ENCODE peak calls at places on chromosomes 6 and 20, in five cellular contexts. One of them, this sample, is unnamed.

GRCh38 chr20:33372993-33373441 is 28.3 kb downstream of the CDK5RAP1 start:
- DNase-seq in astrocyte of the spinal cord: no peak
- DNase-seq in HFFc6: no peak
- DNase-seq in CD8-positive, alpha-beta T cell: no peak
- DNase-seq in GM20000: no peak
- DNase-seq in this sample: no peak

GRCh38 chr20:43842126-43843020 is 72.3 kb upstream of the TOX2 start:
- DNase-seq in astrocyte of the spinal cord: no peak
- DNase-seq in HFFc6: no peak
- DNase-seq in CD8-positive, alpha-beta T cell: no peak
- DNase-seq in GM20000: no peak
- DNase-seq in this sample: no peak

GRCh38 chr20:31712112-31712553 is 10.5 kb downstream of the BCL2L1 start:
- DNase-seq in astrocyte of the spinal cord: no peak
- DNase-seq in HFFc6: no peak
- DNase-seq in CD8-positive, alpha-beta T cell: no peak
- DNase-seq in GM20000: no peak
- DNase-seq in this sample: no peak

GRCh38 chr6:107591346-107591745 is 101.4 kb downstream of the SOBP start:
- DNase-seq in astrocyte of the spinal cord: no peak
- DNase-seq in HFFc6: no peak
- DNase-seq in CD8-positive, alpha-beta T cell: no peak
- DNase-seq in GM20000: no peak
- DNase-seq in this sample: no peak

GRCh38 chr6:75349262-75349984 is 64.8 kb upstream of the TMEM30A start:
- DNase-seq in astrocyte of the spinal cord: peak; percentile 39
- DNase-seq in HFFc6: peak; percentile 13
- DNase-seq in CD8-positive, alpha-beta T cell: no peak
- DNase-seq in GM20000: no peak
- DNase-seq in this sample: no peak

GRCh38 chr6:133360194-133360593 is 119.0 kb downstream of the EYA4 start:
- DNase-seq in astrocyte of the spinal cord: no peak
- DNase-seq in HFFc6: no peak
- DNase-seq in CD8-positive, alpha-beta T cell: no peak
- DNase-seq in GM20000: no peak
- DNase-seq in this sample: no peak

GRCh38 chr20:10507052-10507451 is 71.9 kb downstream of the SLX4IP start:
- DNase-seq in astrocyte of the spinal cord: no peak
- DNase-seq in HFFc6: no peak
- DNase-seq in CD8-positive, alpha-beta T cell: no peak
- DNase-seq in GM20000: no peak
- DNase-seq in this sample: no peak

GRCh38 chr6:170067923-170068360 is 222.9 kb downstream of the DLL1 start:
- DNase-seq in astrocyte of the spinal cord: no peak
- DNase-seq in HFFc6: no peak
- DNase-seq in CD8-positive, alpha-beta T cell: no peak
- DNase-seq in GM20000: no peak
- DNase-seq in this sample: no peak

GRCh38 chr6:52647199-52647598 is 23.7 kb upstream of the TMEM14A start:
- DNase-seq in astrocyte of the spinal cord: no peak
- DNase-seq in HFFc6: peak; percentile 53
- DNase-seq in CD8-positive, alpha-beta T cell: no peak
- DNase-seq in GM20000: no peak
- DNase-seq in this sample: no peak

GRCh38 chr20:34485068-34485634 is 31.1 kb upstream of the DYNLRB1 start:
- DNase-seq in astrocyte of the spinal cord: no peak
- DNase-seq in HFFc6: no peak
- DNase-seq in CD8-positive, alpha-beta T cell: no peak
- DNase-seq in GM20000: no peak
- DNase-seq in this sample: no peak

GRCh38 chr6:422423-423061 is 31.0 kb downstream of the IRF4 start:
- DNase-seq in astrocyte of the spinal cord: peak; percentile 94
- DNase-seq in HFFc6: peak; percentile 76
- DNase-seq in CD8-positive, alpha-beta T cell: no peak
- DNase-seq in GM20000: peak; percentile 92
- DNase-seq in this sample: no peak

GRCh38 chr6:75084872-75085381 is 120.9 kb downstream of the COL12A1 start:
- DNase-seq in astrocyte of the spinal cord: no peak
- DNase-seq in HFFc6: no peak
- DNase-seq in CD8-positive, alpha-beta T cell: no peak
- DNase-seq in GM20000: no peak
- DNase-seq in this sample: no peak

GRCh38 chr6:6811151-6812002 is 222.9 kb downstream of the LY86 start:
- DNase-seq in astrocyte of the spinal cord: peak; percentile 69
- DNase-seq in HFFc6: peak; percentile 19
- DNase-seq in CD8-positive, alpha-beta T cell: peak; percentile 45
- DNase-seq in GM20000: peak; percentile 43
- DNase-seq in this sample: no peak

GRCh38 chr6:116562614-116563013 is 8.7 kb upstream of the RWDD1 start:
- DNase-seq in astrocyte of the spinal cord: no peak
- DNase-seq in HFFc6: no peak
- DNase-seq in CD8-positive, alpha-beta T cell: no peak
- DNase-seq in GM20000: no peak
- DNase-seq in this sample: no peak

GRCh38 chr20:1005452-1006027 is 3.4 kb upstream of the RSPO4 start:
- DNase-seq in astrocyte of the spinal cord: no peak
- DNase-seq in HFFc6: peak; percentile 12
- DNase-seq in CD8-positive, alpha-beta T cell: no peak
- DNase-seq in GM20000: peak; percentile 65
- DNase-seq in this sample: peak; percentile 60

GRCh38 chr6:93300661-93301060 is 118.7 kb downstream of the EPHA7 start:
- DNase-seq in astrocyte of the spinal cord: no peak
- DNase-seq in HFFc6: no peak
- DNase-seq in CD8-positive, alpha-beta T cell: no peak
- DNase-seq in GM20000: no peak
- DNase-seq in this sample: no peak

GRCh38 chr6:135995160-135995898 is 143.8 kb downstream of the PDE7B start:
- DNase-seq in astrocyte of the spinal cord: peak; percentile 89
- DNase-seq in HFFc6: peak; percentile 81
- DNase-seq in CD8-positive, alpha-beta T cell: no peak
- DNase-seq in GM20000: no peak
- DNase-seq in this sample: no peak

GRCh38 chr6:2751871-2752270 is 1.1 kb upstream of the MYLK4 start:
- DNase-seq in astrocyte of the spinal cord: no peak
- DNase-seq in HFFc6: no peak
- DNase-seq in CD8-positive, alpha-beta T cell: no peak
- DNase-seq in GM20000: no peak
- DNase-seq in this sample: no peak

GRCh38 chr6:128432394-128432793 is 88.0 kb downstream of the PTPRK start:
- DNase-seq in astrocyte of the spinal cord: peak; percentile 59
- DNase-seq in HFFc6: peak; percentile 55
- DNase-seq in CD8-positive, alpha-beta T cell: no peak
- DNase-seq in GM20000: no peak
- DNase-seq in this sample: no peak

GRCh38 chr6:139313784-139314545 is 22.2 kb upstream of the TXLNB start:
- DNase-seq in astrocyte of the spinal cord: no peak
- DNase-seq in HFFc6: no peak
- DNase-seq in CD8-positive, alpha-beta T cell: no peak
- DNase-seq in GM20000: no peak
- DNase-seq in this sample: no peak

GRCh38 chr20:8385247-8385646 is 253.2 kb downstream of the PLCB1 start:
- DNase-seq in astrocyte of the spinal cord: peak; percentile 64
- DNase-seq in HFFc6: peak; percentile 27
- DNase-seq in CD8-positive, alpha-beta T cell: no peak
- DNase-seq in GM20000: no peak
- DNase-seq in this sample: peak; percentile 43

GRCh38 chr6:33694401-33694931 is 17.0 kb downstream of the UQCC2 start:
- DNase-seq in astrocyte of the spinal cord: peak; percentile 22
- DNase-seq in HFFc6: peak; percentile 73
- DNase-seq in CD8-positive, alpha-beta T cell: peak; percentile 66
- DNase-seq in GM20000: no peak
- DNase-seq in this sample: no peak

GRCh38 chr6:26478985-26479278 is 21.2 kb upstream of the BTN1A1 start:
- DNase-seq in astrocyte of the spinal cord: no peak
- DNase-seq in HFFc6: no peak
- DNase-seq in CD8-positive, alpha-beta T cell: no peak
- DNase-seq in GM20000: no peak
- DNase-seq in this sample: no peak

GRCh38 chr6:142265476-142265875 is 36.3 kb upstream of the ADGRG6 start:
- DNase-seq in astrocyte of the spinal cord: no peak
- DNase-seq in HFFc6: no peak
- DNase-seq in CD8-positive, alpha-beta T cell: no peak
- DNase-seq in GM20000: no peak
- DNase-seq in this sample: no peak

GRCh38 chr6:24774696-24775519 is at the start of gene GMNN:
- DNase-seq in astrocyte of the spinal cord: peak; percentile 94
- DNase-seq in HFFc6: peak; percentile 86
- DNase-seq in CD8-positive, alpha-beta T cell: peak; percentile 98
- DNase-seq in GM20000: peak; percentile 95
- DNase-seq in this sample: peak; percentile 98

GRCh38 chr6:47752801-47753200 is 29.0 kb upstream of the OPN5 start:
- DNase-seq in astrocyte of the spinal cord: no peak
- DNase-seq in HFFc6: no peak
- DNase-seq in CD8-positive, alpha-beta T cell: no peak
- DNase-seq in GM20000: no peak
- DNase-seq in this sample: no peak

GRCh38 chr6:155301867-155302266 is 12.4 kb downstream of the TFB1M start:
- DNase-seq in astrocyte of the spinal cord: peak; percentile 83
- DNase-seq in HFFc6: no peak
- DNase-seq in CD8-positive, alpha-beta T cell: no peak
- DNase-seq in GM20000: no peak
- DNase-seq in this sample: no peak

GRCh38 chr6:109687271-109687721 is 3.7 kb downstream of the AK9 start:
- DNase-seq in astrocyte of the spinal cord: peak; percentile 88
- DNase-seq in HFFc6: peak; percentile 84
- DNase-seq in CD8-positive, alpha-beta T cell: no peak
- DNase-seq in GM20000: no peak
- DNase-seq in this sample: no peak

GRCh38 chr6:105372142-105372861 is 30.6 kb downstream of the PREP start:
- DNase-seq in astrocyte of the spinal cord: no peak
- DNase-seq in HFFc6: no peak
- DNase-seq in CD8-positive, alpha-beta T cell: no peak
- DNase-seq in GM20000: no peak
- DNase-seq in this sample: no peak

GRCh38 chr6:159727717-159728440 is 573 bp downstream of the WTAP start:
- DNase-seq in astrocyte of the spinal cord: peak; percentile 52
- DNase-seq in HFFc6: peak; percentile 10
- DNase-seq in CD8-positive, alpha-beta T cell: no peak
- DNase-seq in GM20000: peak; percentile 72
- DNase-seq in this sample: peak; percentile 76

GRCh38 chr6:41588083-41588482 is 41.9 kb downstream of the FOXP4 start:
- DNase-seq in astrocyte of the spinal cord: no peak
- DNase-seq in HFFc6: no peak
- DNase-seq in CD8-positive, alpha-beta T cell: no peak
- DNase-seq in GM20000: no peak
- DNase-seq in this sample: no peak

DNA sequence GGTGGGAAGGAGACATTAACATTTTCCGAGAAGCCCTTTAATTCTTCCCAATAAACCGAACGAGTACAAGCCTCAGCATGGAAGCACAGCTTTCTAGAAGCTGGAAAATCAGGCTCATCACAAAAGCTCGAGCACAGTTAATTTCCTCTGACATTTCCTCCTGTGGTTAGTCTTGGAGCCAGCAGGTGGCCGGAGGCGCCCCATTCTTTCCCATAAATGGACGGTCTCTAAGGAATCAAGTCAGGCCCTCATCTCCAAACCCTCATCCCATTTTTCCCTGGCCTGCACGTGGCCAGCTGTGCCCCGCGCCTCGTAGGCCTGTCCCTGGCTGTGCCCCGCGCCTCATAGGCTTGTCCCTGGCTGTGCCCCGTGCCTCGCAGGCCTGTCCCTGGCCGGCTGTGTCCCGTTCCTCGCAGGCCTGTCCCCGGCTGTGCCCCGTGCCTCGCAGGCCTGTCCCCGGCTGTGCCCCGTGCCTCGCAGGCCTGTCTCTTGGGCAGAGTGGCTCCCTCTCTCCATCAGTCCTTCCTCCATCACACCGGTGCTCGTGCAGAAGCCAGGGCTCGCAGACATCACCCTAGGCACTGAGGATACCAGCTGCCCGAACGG is 19.7 kb upstream of the NTSR1 start:
- DNase-seq in astrocyte of the spinal cord: peak; percentile 23
- DNase-seq in HFFc6: no peak
- DNase-seq in CD8-positive, alpha-beta T cell: no peak
- DNase-seq in GM20000: no peak
- DNase-seq in this sample: no peak
- TF ChIP-seq CTCF in astrocyte of the spinal cord: peak; percentile 13
- TF ChIP-seq CTCF in HFFc6: peak; percentile 60
- TF ChIP-seq CTCF in CD8-positive, alpha-beta T cell: no peak
- TF ChIP-seq CTCF in GM20000: no peak
- TF ChIP-seq CTCF in this sample: no peak

GRCh38 chr20:14761903-14762302 is 424.5 kb upstream of the FLRT3 start:
- DNase-seq in astrocyte of the spinal cord: no peak
- DNase-seq in HFFc6: no peak
- DNase-seq in CD8-positive, alpha-beta T cell: no peak
- DNase-seq in GM20000: no peak
- DNase-seq in this sample: no peak
- TF ChIP-seq CTCF in astrocyte of the spinal cord: no peak
- TF ChIP-seq CTCF in HFFc6: no peak
- TF ChIP-seq CTCF in CD8-positive, alpha-beta T cell: no peak
- TF ChIP-seq CTCF in GM20000: no peak
- TF ChIP-seq CTCF in this sample: no peak

GRCh38 chr6:119720160-119720559 is 370.6 kb upstream of the MAN1A1 start:
- DNase-seq in astrocyte of the spinal cord: no peak
- DNase-seq in HFFc6: no peak
- DNase-seq in CD8-positive, alpha-beta T cell: no peak
- DNase-seq in GM20000: no peak
- DNase-seq in this sample: peak; percentile 41
- TF ChIP-seq CTCF in astrocyte of the spinal cord: peak; percentile 17
- TF ChIP-seq CTCF in HFFc6: no peak
- TF ChIP-seq CTCF in CD8-positive, alpha-beta T cell: no peak
- TF ChIP-seq CTCF in GM20000: no peak
- TF ChIP-seq CTCF in this sample: peak; percentile 59

DNA sequence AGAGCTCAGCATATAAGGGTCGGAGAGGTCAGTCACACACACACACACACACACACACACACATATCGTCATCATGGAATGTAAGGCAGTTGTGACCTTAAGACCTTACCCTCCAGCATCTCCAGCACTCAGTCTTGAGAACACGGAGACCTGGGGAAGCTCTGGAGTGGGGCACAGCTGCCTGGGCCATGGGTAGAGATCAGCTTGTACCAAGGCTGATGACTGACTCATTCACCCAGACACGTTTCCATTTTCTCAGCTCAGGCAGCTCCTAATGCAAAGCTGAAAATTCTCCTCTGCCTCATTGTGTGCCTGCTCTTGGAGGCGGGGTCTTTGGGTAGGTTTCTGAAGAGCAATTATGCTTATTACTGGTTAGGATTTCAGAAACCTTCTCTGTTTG is 38.3 kb upstream of the PDYN start:
- DNase-seq in astrocyte of the spinal cord: no peak
- DNase-seq in HFFc6: no peak
- DNase-seq in CD8-positive, alpha-beta T cell: no peak
- DNase-seq in GM20000: no peak
- DNase-seq in this sample: no peak
- TF ChIP-seq CTCF in astrocyte of the spinal cord: no peak
- TF ChIP-seq CTCF in HFFc6: no peak
- TF ChIP-seq CTCF in CD8-positive, alpha-beta T cell: no peak
- TF ChIP-seq CTCF in GM20000: no peak
- TF ChIP-seq CTCF in this sample: no peak

This sample was measured in OCI-LY7.